ENCODE peak calls at places on chromosomes 1 and 21, in six cellular contexts. N, E, T, X, S and M are unnamed samples.

GRCh38 chr1:106194206-106194605 is 862.3 kb upstream of the PRMT6 start:
- DNase-seq in N (no peak), E (no peak), T (no peak), X (no peak), S (no peak), M (no peak)

GRCh38 chr21:31725202-31725840 is 6.6 kb downstream of the SCAF4 start:
- DNase-seq in N (no peak), E (no peak), T (no peak), X (no peak), S (no peak), M (no peak)

GRCh38 chr1:223549740-223550139 is 115.8 kb downstream of the CAPN8 start:
- DNase-seq in N (no peak), E (no peak), T (no peak), X (peak), S (no peak), M (no peak)

GRCh38 chr1:19762175-19762779 is 37.4 kb downstream of the TMCO4 start:
- DNase-seq in N (no peak), E (peak), T (peak), X (peak), S (no peak), M (no peak)

GRCh38 chr1:212638419-212639151 is 30.0 kb downstream of the ATF3 start:
- DNase-seq in N (no peak), E (no peak), T (no peak), X (no peak), S (no peak), M (peak)

GRCh38 chr1:226870026-226870322 is 442 bp upstream of the PSEN2 start:
- DNase-seq in N (no peak), E (no peak), T (no peak), X (no peak), S (no peak), M (no peak)

GRCh38 chr1:24329797-24330543 is 10.8 kb downstream of the GRHL3 start:
- DNase-seq in N (no peak), E (no peak), T (no peak), X (no peak), S (no peak), M (no peak)

GRCh38 chr1:59428828-59429227 is 131.9 kb downstream of the FGGY start:
- DNase-seq in N (no peak), E (no peak), T (no peak), X (no peak), S (no peak), M (no peak)

GRCh38 chr21:45516071-45516670 is 26.1 kb downstream of the SLC19A1 start:
- DNase-seq in N (no peak), E (no peak), T (no peak), X (no peak), S (no peak), M (no peak)

GRCh38 chr21:38853421-38853919 is 47.7 kb downstream of the ETS2 start:
- DNase-seq in N (no peak), E (no peak), T (no peak), X (peak), S (no peak), M (no peak)

GRCh38 chr1:29349871-29350491 is 113.7 kb downstream of the PTPRU start:
- DNase-seq in N (no peak), E (no peak), T (no peak), X (no peak), S (no peak), M (no peak)

GRCh38 chr1:228334226-228334935 is 72.3 kb downstream of the TRIM11 start:
- DNase-seq in N (no peak), E (no peak), T (no peak), X (no peak), S (no peak), M (no peak)

GRCh38 chr21:45141507-45141906 is 67.1 kb downstream of the ADARB1 start:
- DNase-seq in N (no peak), E (no peak), T (no peak), X (no peak), S (no peak), M (no peak)